ENCODE peak calls at places on chromosome 4, in five cellular contexts. W, T, Z, E and K are unnamed samples.

GRCh38 chr4:25884040-25884788 is 21.4 kb upstream of the SEL1L3 start:
- DNase-seq in W (no peak), T (no peak), Z (no peak), E (no peak), K (peak)

GRCh38 chr4:27251788-27252187 is 391.1 kb downstream of the STIM2 start:
- DNase-seq in W (no peak), T (no peak), Z (no peak), E (no peak), K (no peak)

GRCh38 chr4:8344387-8344786 is 74.8 kb downstream of the HTRA3 start:
- DNase-seq in W (no peak), T (no peak), Z (no peak), E (no peak), K (no peak)

GRCh38 chr4:114694770-114695169 is 96.2 kb downstream of the UGT8 start:
- DNase-seq in W (no peak), T (no peak), Z (no peak), E (peak), K (peak)

GRCh38 chr4:185039508-185040273 is 21.4 kb downstream of the HELT start:
- DNase-seq in W (peak), T (no peak), Z (no peak), E (peak), K (peak)

GRCh38 chr4:166816901-166817300 is 417.4 kb downstream of the SPOCK3 start:
- DNase-seq in W (no peak), T (no peak), Z (no peak), E (no peak), K (peak)

GRCh38 chr4:15961778-15962510 is 1.0 kb downstream of the FGFBP2 start:
- DNase-seq in W (no peak), T (no peak), Z (no peak), E (no peak), K (no peak)

GRCh38 chr4:101222156-101222845 is 125.0 kb downstream of the PPP3CA start:
- DNase-seq in W (no peak), T (no peak), Z (no peak), E (no peak), K (no peak)

GRCh38 chr4:67608047-67608446 is 49.5 kb downstream of the STAP1 start:
- DNase-seq in W (no peak), T (no peak), Z (no peak), E (peak), K (no peak)

GRCh38 chr4:129232627-129233337 is 136.8 kb downstream of the C4orf33 start:
- DNase-seq in W (no peak), T (no peak), Z (no peak), E (no peak), K (no peak)

GRCh38 chr4:52144303-52144849 is 93.3 kb downstream of the SPATA18 start:
- DNase-seq in W (no peak), T (no peak), Z (no peak), E (no peak), K (no peak)

GRCh38 chr4:150236626-150237025 is 158.4 kb downstream of the DCLK2 start:
- DNase-seq in W (no peak), T (no peak), Z (no peak), E (no peak), K (no peak)

GRCh38 chr4:185099024-185099682 is 43.9 kb upstream of the SLC25A4 start:
- DNase-seq in W (no peak), T (no peak), Z (no peak), E (no peak), K (no peak)

GRCh38 chr4:127759893-127760292 is 22.2 kb upstream of the HSPA4L start:
- DNase-seq in W (no peak), T (no peak), Z (no peak), E (no peak), K (no peak)

GRCh38 chr4:84908876-84909275 is 57.6 kb downstream of the WDFY3 start:
- DNase-seq in W (no peak), T (no peak), Z (no peak), E (no peak), K (no peak)

GRCh38 chr4:136650541-136651277 is 881.6 kb downstream of the PCDH18 start:
- DNase-seq in W (no peak), T (no peak), Z (no peak), E (no peak), K (no peak)

GRCh38 chr4:48815483-48815882 is 15.4 kb upstream of the OCIAD1 start:
- DNase-seq in W (no peak), T (no peak), Z (no peak), E (no peak), K (no peak)

GRCh38 chr4:109631709-109632108 is 71.5 kb downstream of the CASP6 start:
- DNase-seq in W (peak), T (no peak), Z (no peak), E (no peak), K (peak)

GRCh38 chr4:5843573-5844239 is 49.2 kb downstream of the CRMP1 start:
- DNase-seq in W (no peak), T (no peak), Z (no peak), E (no peak), K (no peak)

GRCh38 chr4:82989567-82990429 is 20.8 kb downstream of the LIN54 start:
- DNase-seq in W (no peak), T (no peak), Z (no peak), E (peak), K (no peak)

GRCh38 chr4:170004656-170005250 is 21.4 kb downstream of the MFAP3L start:
- DNase-seq in W (no peak), T (no peak), Z (no peak), E (no peak), K (no peak)

GRCh38 chr4:124633285-124633941 is 79.1 kb downstream of the ANKRD50 start:
- DNase-seq in W (no peak), T (no peak), Z (no peak), E (no peak), K (no peak)

GRCh38 chr4:111991797-111992196 is 153.5 kb upstream of the FAM241A start:
- DNase-seq in W (no peak), T (no peak), Z (no peak), E (no peak), K (no peak)

GRCh38 chr4:113893546-113893945 is 85.9 kb downstream of the ARSJ start:
- DNase-seq in W (no peak), T (no peak), Z (peak), E (no peak), K (no peak)

GRCh38 chr4:112343330-112343729 is 46.2 kb downstream of the ALPK1 start:
- DNase-seq in W (no peak), T (no peak), Z (no peak), E (no peak), K (no peak)

GRCh38 chr4:76518241-76518640 is 83.2 kb downstream of the SHROOM3 start:
- DNase-seq in W (no peak), T (no peak), Z (no peak), E (no peak), K (no peak)

GRCh38 chr4:67593741-67594175 is 35.2 kb downstream of the STAP1 start:
- DNase-seq in W (no peak), T (no peak), Z (peak), E (no peak), K (peak)

GRCh38 chr4:52894408-52894807 is 32.3 kb downstream of the RASL11B start:
- DNase-seq in W (no peak), T (no peak), Z (no peak), E (no peak), K (no peak)

GRCh38 chr4:58514299-58514698 is 1404.1 kb upstream of the IGFBP7 start:
- DNase-seq in W (no peak), T (no peak), Z (no peak), E (no peak), K (no peak)

GRCh38 chr4:8472689-8473197 is 32.2 kb downstream of the TRMT44 start:
- DNase-seq in W (peak), T (no peak), Z (no peak), E (no peak), K (no peak)

GRCh38 chr4:94581766-94582165 is 130.0 kb downstream of the PDLIM5 start:
- DNase-seq in W (no peak), T (no peak), Z (no peak), E (no peak), K (no peak)

GRCh38 chr4:1383728-1384591 is 22.3 kb downstream of the NKX1-1 start:
- DNase-seq in W (peak), T (no peak), Z (no peak), E (no peak), K (no peak)

GRCh38 chr4:104726002-104726401 is 231.3 kb upstream of the CXXC4 start:
- DNase-seq in W (no peak), T (no peak), Z (no peak), E (no peak), K (no peak)

GRCh38 chr4:66930216-66930615 is 615.1 kb downstream of the CENPC start:
- DNase-seq in W (no peak), T (no peak), Z (no peak), E (no peak), K (no peak)

GRCh38 chr4:96974295-96974694 is 1134.4 kb downstream of the PDHA2 start:
- DNase-seq in W (no peak), T (no peak), Z (no peak), E (no peak), K (no peak)

GRCh38 chr4:35604724-35605123 is 639.6 kb downstream of the ARAP2 start:
- DNase-seq in W (no peak), T (no peak), Z (no peak), E (no peak), K (no peak)

GRCh38 chr4:113919611-113920010 is 59.8 kb downstream of the ARSJ start:
- DNase-seq in W (no peak), T (no peak), Z (no peak), E (no peak), K (no peak)

GRCh38 chr4:176469546-176469945 is 149.8 kb downstream of the SPCS3 start:
- DNase-seq in W (no peak), T (no peak), Z (no peak), E (no peak), K (no peak)